ENCODE peak calls at places on chromosomes 4 and X, in four cellular contexts. T is cardiac muscle cell; V is adipocyte; U is CD8-positive, alpha-beta T cell. Y is an unnamed sample. For H3K4me1, the result is how much of the 10 kb centered on the place peaks cover.

GRCh38 chr4:48184891-48185290 is 50.8 kb upstream of the TXK start:
- DNase-seq in T (no peak), V (peak), U (no peak), Y (no peak)

GRCh38 chr4:100913685-100914084 is 395.9 kb upstream of the EMCN start:
- DNase-seq in T (no peak), V (no peak), U (no peak), Y (no peak)

GRCh38 chrX:64188901-64189300 is 16.6 kb downstream of the AMER1 start:
- DNase-seq in T (no peak), V (no peak), U (no peak), Y (peak)

GRCh38 chr4:75630932-75631320 is 598 bp upstream of the CDKL2 start:
- DNase-seq in T (peak), V (no peak), U (no peak), Y (no peak)

GRCh38 chrX:153903238-153903980 is 1.1 kb upstream of the AVPR2 start:
- DNase-seq in T (no peak), V (no peak), U (no peak), Y (no peak)

GRCh38 chr4:6869944-6870343 is 39.7 kb upstream of the TBC1D14 start:
- DNase-seq in T (no peak), V (no peak), U (no peak), Y (peak)

GRCh38 chr4:73019462-73020047 is 50.0 kb downstream of the COX18 start:
- DNase-seq in T (peak), V (peak), U (no peak), Y (peak)

GRCh38 chrX:16484338-16484737 is 165.6 kb upstream of the S100G start:
- DNase-seq in T (peak), V (peak), U (peak), Y (peak)

GRCh38 chr4:16217300-16218051 is 8.8 kb downstream of the TAPT1 start:
- DNase-seq in T (no peak), V (no peak), U (no peak), Y (peak)

GRCh38 chrX:16445166-16445752 is 204.7 kb upstream of the S100G start:
- DNase-seq in T (peak), V (peak), U (peak), Y (peak)

GRCh38 chr4:152605641-152606304 is 69.9 kb upstream of the FBXW7 start:
- DNase-seq in T (peak), V (peak), U (no peak), Y (peak)

GRCh38 chrX:30521440-30522182 is 56.0 kb downstream of the TASL start:
- DNase-seq in T (peak), V (peak), U (no peak), Y (peak)

GRCh38 chr4:124610214-124610613 is 102.3 kb downstream of the ANKRD50 start:
- DNase-seq in T (no peak), V (no peak), U (no peak), Y (no peak)

GRCh38 chrX:136967965-136968364 is 65.8 kb downstream of the GPR101 start:
- DNase-seq in T (no peak), V (no peak), U (no peak), Y (no peak)

GRCh38 chr4:182556576-182556975 is 313.4 kb downstream of the TENM3 start:
- DNase-seq in T (no peak), V (peak), U (no peak), Y (no peak)

GRCh38 chrX:135737361-135738071 is 24.1 kb downstream of the CT45A1 start:
- DNase-seq in T (peak), V (peak), U (no peak), Y (peak)

GRCh38 chr4:122458625-122459024 is 2.1 kb upstream of the IL2 start:
- DNase-seq in T (peak), V (no peak), U (peak), Y (no peak)

GRCh38 chr4:152169666-152170065 is 366.2 kb downstream of the FBXW7 start:
- DNase-seq in T (no peak), V (no peak), U (no peak), Y (no peak)

GRCh38 chrX:24651783-24652182 is 4.6 kb upstream of the PCYT1B start:
- DNase-seq in T (no peak), V (no peak), U (no peak), Y (no peak)

GRCh38 chr4:80592950-80593349 is 257.4 kb downstream of the CFAP299 start:
- DNase-seq in T (no peak), V (no peak), U (no peak), Y (no peak)

GRCh38 chrX:15512401-15512965 is 11.9 kb downstream of the BMX start:
- DNase-seq in T (no peak), V (no peak), U (no peak), Y (no peak)

GRCh38 chrX:19885732-19886131 is 1.7 kb downstream of the SH3KBP1 start:
- DNase-seq in T (no peak), V (no peak), U (no peak), Y (no peak)

GRCh38 chr4:13331827-13332226 is 152.3 kb downstream of the RAB28 start:
- DNase-seq in T (no peak), V (no peak), U (no peak), Y (no peak)

GRCh38 chrX:149453030-149453429 is 52.1 kb downstream of the IDS start:
- DNase-seq in T (peak), V (peak), U (no peak), Y (no peak)

GRCh38 chr4:6221851-6222760 is 21.8 kb upstream of the JAKMIP1 start:
- DNase-seq in T (peak), V (peak), U (peak), Y (no peak)

GRCh38 chr4:53840643-53841042 is 223.8 kb downstream of the CHIC2 start:
- DNase-seq in T (peak), V (peak), U (no peak), Y (no peak)

GRCh38 chr4:16686195-16686594 is 212.2 kb downstream of the LDB2 start:
- DNase-seq in T (peak), V (peak), U (no peak), Y (peak)

GRCh38 chrX:133190877-133191738 is 27.0 kb downstream of the TFDP3 start:
- DNase-seq in T (no peak), V (no peak), U (no peak), Y (no peak)

GRCh38 chr4:178083968-178084367 is 641.7 kb upstream of the AGA start:
- DNase-seq in T (no peak), V (no peak), U (no peak), Y (no peak)

GRCh38 chr4:6885953-6886557 is 23.6 kb upstream of the TBC1D14 start:
- DNase-seq in T (peak), V (peak), U (no peak), Y (peak)

GRCh38 chr4:98113005-98113404 is 30.3 kb downstream of the STPG2 start:
- DNase-seq in T (peak), V (peak), U (no peak), Y (no peak)

DNA sequence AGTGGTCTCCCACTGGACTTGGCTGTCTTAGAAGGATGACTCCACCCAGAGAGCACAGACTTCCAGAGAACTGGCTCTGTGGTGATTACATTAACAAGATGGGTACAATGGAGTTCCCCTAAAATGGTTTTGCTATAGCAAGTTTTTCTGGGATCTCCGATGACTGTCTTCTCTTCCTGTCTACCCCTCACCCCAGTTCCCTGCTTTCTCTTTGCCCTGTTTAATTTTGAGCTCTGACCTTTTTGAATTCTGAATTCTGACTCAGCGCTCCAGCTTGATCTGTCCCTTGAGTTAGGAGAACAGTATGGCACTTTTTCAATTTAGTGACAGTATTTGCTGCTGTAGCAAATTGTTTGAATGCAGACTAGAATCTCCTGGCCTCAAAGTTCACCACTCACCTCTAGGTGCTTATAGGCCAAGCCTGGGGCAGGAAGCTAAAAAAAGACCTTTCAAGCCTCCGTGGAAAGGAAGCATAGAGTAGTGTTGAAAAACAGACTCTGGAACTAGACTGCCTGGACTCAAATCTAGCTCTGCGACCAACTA is 7.0 kb downstream of the MSN start:
- DNase-seq in T (no peak), V (no peak), U (no peak), Y (no peak)
- H3K4me1 ChIP-seq in T (under half), V (half or more), U (half or more), Y (half or more)

DNA sequence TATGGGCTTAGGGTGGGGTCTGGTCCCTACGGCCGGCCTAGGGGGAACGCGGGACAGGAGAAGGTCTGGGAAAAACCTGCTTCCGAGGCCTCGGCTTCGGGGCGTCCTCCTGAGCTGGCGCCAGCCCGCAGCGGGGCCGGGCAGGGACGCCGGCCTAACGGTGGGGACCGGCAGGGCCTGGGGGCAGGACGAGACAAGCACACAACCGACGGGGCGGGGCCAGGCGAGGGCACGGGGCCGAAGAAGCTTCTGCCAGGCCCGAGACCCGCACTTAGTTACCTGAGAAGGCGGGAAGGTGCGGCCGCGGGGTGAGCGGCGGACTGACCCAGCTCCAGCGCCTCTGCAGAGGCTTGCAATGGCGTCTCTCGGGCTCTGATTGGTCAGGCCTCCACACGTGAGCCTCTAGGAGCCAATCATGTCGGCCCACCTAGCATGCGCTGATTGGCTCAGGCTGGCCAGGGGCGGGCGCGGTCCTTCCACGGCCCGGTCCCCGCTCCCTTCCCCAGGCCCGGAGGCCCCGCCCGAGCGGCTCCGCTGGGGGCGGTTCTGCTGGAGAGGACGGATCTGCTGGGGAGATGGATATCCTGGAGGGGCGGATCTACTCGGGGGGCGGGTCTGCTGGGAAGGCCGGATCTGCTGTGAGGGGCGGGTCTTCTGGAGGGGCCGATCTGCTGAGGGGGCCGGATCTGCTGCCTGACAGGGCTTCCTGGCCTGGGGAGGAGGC is 44.3 kb downstream of the CPLX1 start:
- DNase-seq in T (peak), V (peak), U (peak), Y (peak)
- H3K4me1 ChIP-seq in T (under half), V (under half), U (under half), Y (under half)

GRCh38 chr4:150874386-150875226 is 140.5 kb downstream of the LRBA start:
- DNase-seq in T (peak), V (no peak), U (no peak), Y (no peak)
- H3K4me1 ChIP-seq in T (under half), V (under half), U (under half), Y (under half)

GRCh38 chr4:74618659-74619058 is 173.7 kb downstream of the AREG start:
- DNase-seq in T (peak), V (no peak), U (no peak), Y (peak)

GRCh38 chr4:74623041-74623440 is 171.3 kb downstream of the BTC start:
- DNase-seq in T (peak), V (peak), U (no peak), Y (no peak)

GRCh38 chr4:74621616-74622015 is 172.7 kb downstream of the BTC start:
- DNase-seq in T (no peak), V (no peak), U (no peak), Y (no peak)

GRCh38 chr4:74618166-74618565 is 173.2 kb downstream of the AREG start:
- DNase-seq in T (no peak), V (no peak), U (no peak), Y (no peak)

GRCh38 chr4:74619931-74620702 is 174.2 kb downstream of the BTC start:
- DNase-seq in T (peak), V (no peak), U (no peak), Y (no peak)
- H3K4me1 ChIP-seq in T (under half), V (under half), U (under half), Y (under half)